ENCODE peak calls at places on chromosome 11, in seven cellular contexts. One of them, this sample, is unnamed.

GRCh38 chr11:691710-692590 is 3.1 kb downstream of the DEAF1 start:
- DNase-seq in heart right ventricle: no peak
- DNase-seq in right atrium auricular region: no peak
- DNase-seq in dorsolateral prefrontal cortex: no peak
- DNase-seq in MG63: no peak
- DNase-seq in PC-9: no peak
- DNase-seq in MM.1S: no peak
- DNase-seq in this sample: no peak

GRCh38 chr11:121161349-121161917 is 60.4 kb downstream of the TECTA start:
- DNase-seq in heart right ventricle: no peak
- DNase-seq in right atrium auricular region: no peak
- DNase-seq in dorsolateral prefrontal cortex: no peak
- DNase-seq in MG63: no peak
- DNase-seq in PC-9: no peak
- DNase-seq in MM.1S: no peak
- DNase-seq in this sample: no peak

GRCh38 chr11:75383246-75383645 is 16.1 kb upstream of the RPS3 start:
- DNase-seq in heart right ventricle: no peak
- DNase-seq in right atrium auricular region: no peak
- DNase-seq in dorsolateral prefrontal cortex: no peak
- DNase-seq in MG63: no peak
- DNase-seq in PC-9: no peak
- DNase-seq in MM.1S: no peak
- DNase-seq in this sample: no peak

GRCh38 chr11:9748361-9748970 is 84.6 kb downstream of the SWAP70 start:
- DNase-seq in heart right ventricle: peak; percentile 63
- DNase-seq in right atrium auricular region: peak; percentile 75
- DNase-seq in dorsolateral prefrontal cortex: peak; percentile 50
- DNase-seq in MG63: peak; percentile 68
- DNase-seq in PC-9: peak; percentile 25
- DNase-seq in MM.1S: peak; percentile 87
- DNase-seq in this sample: peak; percentile 68

GRCh38 chr11:119479685-119480275 is 56.8 kb upstream of the THY1 start:
- DNase-seq in heart right ventricle: no peak
- DNase-seq in right atrium auricular region: peak; percentile 30
- DNase-seq in dorsolateral prefrontal cortex: no peak
- DNase-seq in MG63: no peak
- DNase-seq in PC-9: peak; percentile 29
- DNase-seq in MM.1S: peak; percentile 32
- DNase-seq in this sample: peak; percentile 45

GRCh38 chr11:60872124-60872951 is 5.0 kb downstream of the ZP1 start:
- DNase-seq in heart right ventricle: peak; percentile 77
- DNase-seq in right atrium auricular region: no peak
- DNase-seq in dorsolateral prefrontal cortex: no peak
- DNase-seq in MG63: peak; percentile 80
- DNase-seq in PC-9: no peak
- DNase-seq in MM.1S: peak; percentile 47
- DNase-seq in this sample: no peak

GRCh38 chr11:72418834-72419560 is 15.3 kb downstream of the CLPB start:
- DNase-seq in heart right ventricle: no peak
- DNase-seq in right atrium auricular region: no peak
- DNase-seq in dorsolateral prefrontal cortex: no peak
- DNase-seq in MG63: no peak
- DNase-seq in PC-9: no peak
- DNase-seq in MM.1S: peak; percentile 73
- DNase-seq in this sample: no peak

GRCh38 chr11:7442588-7443215 is 42.6 kb upstream of the OLFML1 start:
- DNase-seq in heart right ventricle: peak; percentile 70
- DNase-seq in right atrium auricular region: peak; percentile 74
- DNase-seq in dorsolateral prefrontal cortex: peak; percentile 78
- DNase-seq in MG63: peak; percentile 46
- DNase-seq in PC-9: peak; percentile 46
- DNase-seq in MM.1S: peak; percentile 74
- DNase-seq in this sample: peak; percentile 40

GRCh38 chr11:8242480-8243280 is 21.0 kb downstream of the LMO1 start:
- DNase-seq in heart right ventricle: no peak
- DNase-seq in right atrium auricular region: no peak
- DNase-seq in dorsolateral prefrontal cortex: no peak
- DNase-seq in MG63: no peak
- DNase-seq in PC-9: no peak
- DNase-seq in MM.1S: no peak
- DNase-seq in this sample: no peak

GRCh38 chr11:109641549-109641948 is 219.6 kb downstream of the C11orf87 start:
- DNase-seq in heart right ventricle: peak; percentile 8
- DNase-seq in right atrium auricular region: no peak
- DNase-seq in dorsolateral prefrontal cortex: no peak
- DNase-seq in MG63: peak; percentile 20
- DNase-seq in PC-9: peak; percentile 7
- DNase-seq in MM.1S: peak; percentile 12
- DNase-seq in this sample: peak; percentile 50

GRCh38 chr11:11011617-11012016 is 153.8 kb upstream of the ZBED5 start:
- DNase-seq in heart right ventricle: no peak
- DNase-seq in right atrium auricular region: no peak
- DNase-seq in dorsolateral prefrontal cortex: no peak
- DNase-seq in MG63: no peak
- DNase-seq in PC-9: no peak
- DNase-seq in MM.1S: no peak
- DNase-seq in this sample: no peak

GRCh38 chr11:824292-824880 is 3.3 kb upstream of the CRACR2B start:
- DNase-seq in heart right ventricle: no peak
- DNase-seq in right atrium auricular region: no peak
- DNase-seq in dorsolateral prefrontal cortex: peak; percentile 58
- DNase-seq in MG63: no peak
- DNase-seq in PC-9: no peak
- DNase-seq in MM.1S: no peak
- DNase-seq in this sample: no peak

GRCh38 chr11:57277845-57278720 is 41.0 kb upstream of the APLNR start:
- DNase-seq in heart right ventricle: peak; percentile 81
- DNase-seq in right atrium auricular region: peak; percentile 92
- DNase-seq in dorsolateral prefrontal cortex: peak; percentile 71
- DNase-seq in MG63: peak; percentile 75
- DNase-seq in PC-9: peak; percentile 78
- DNase-seq in MM.1S: no peak
- DNase-seq in this sample: peak; percentile 64

GRCh38 chr11:26254378-26254777 is 77.6 kb upstream of the ANO3 start:
- DNase-seq in heart right ventricle: no peak
- DNase-seq in right atrium auricular region: no peak
- DNase-seq in dorsolateral prefrontal cortex: no peak
- DNase-seq in MG63: no peak
- DNase-seq in PC-9: no peak
- DNase-seq in MM.1S: no peak
- DNase-seq in this sample: no peak

GRCh38 chr11:65014146-65014960 is at the start of gene ARL2:
- DNase-seq in heart right ventricle: peak; percentile 43
- DNase-seq in right atrium auricular region: peak; percentile 63
- DNase-seq in dorsolateral prefrontal cortex: no peak
- DNase-seq in MG63: no peak
- DNase-seq in PC-9: peak; percentile 91
- DNase-seq in MM.1S: peak; percentile 76
- DNase-seq in this sample: peak; percentile 78

GRCh38 chr11:6216501-6216900 is 11.1 kb downstream of the C11orf42 start:
- DNase-seq in heart right ventricle: no peak
- DNase-seq in right atrium auricular region: no peak
- DNase-seq in dorsolateral prefrontal cortex: no peak
- DNase-seq in MG63: no peak
- DNase-seq in PC-9: no peak
- DNase-seq in MM.1S: no peak
- DNase-seq in this sample: no peak

GRCh38 chr11:115699733-115700132 is 195.5 kb upstream of the CADM1 start:
- DNase-seq in heart right ventricle: peak; percentile 54
- DNase-seq in right atrium auricular region: no peak
- DNase-seq in dorsolateral prefrontal cortex: no peak
- DNase-seq in MG63: peak; percentile 71
- DNase-seq in PC-9: no peak
- DNase-seq in MM.1S: no peak
- DNase-seq in this sample: no peak

GRCh38 chr11:13776134-13776815 is 107.8 kb downstream of the FAR1 start:
- DNase-seq in heart right ventricle: no peak
- DNase-seq in right atrium auricular region: no peak
- DNase-seq in dorsolateral prefrontal cortex: no peak
- DNase-seq in MG63: no peak
- DNase-seq in PC-9: peak; percentile 21
- DNase-seq in MM.1S: peak; percentile 31
- DNase-seq in this sample: peak; percentile 11

GRCh38 chr11:42812960-42813359 is 498.8 kb upstream of the API5 start:
- DNase-seq in heart right ventricle: no peak
- DNase-seq in right atrium auricular region: no peak
- DNase-seq in dorsolateral prefrontal cortex: no peak
- DNase-seq in MG63: no peak
- DNase-seq in PC-9: no peak
- DNase-seq in MM.1S: no peak
- DNase-seq in this sample: no peak

GRCh38 chr11:102163368-102163767 is 53.1 kb downstream of the YAP1 start:
- DNase-seq in heart right ventricle: no peak
- DNase-seq in right atrium auricular region: no peak
- DNase-seq in dorsolateral prefrontal cortex: no peak
- DNase-seq in MG63: no peak
- DNase-seq in PC-9: no peak
- DNase-seq in MM.1S: no peak
- DNase-seq in this sample: no peak

GRCh38 chr11:61283613-61284012 is 11.5 kb downstream of the VWCE start:
- DNase-seq in heart right ventricle: no peak
- DNase-seq in right atrium auricular region: no peak
- DNase-seq in dorsolateral prefrontal cortex: no peak
- DNase-seq in MG63: no peak
- DNase-seq in PC-9: no peak
- DNase-seq in MM.1S: no peak
- DNase-seq in this sample: no peak

GRCh38 chr11:106276859-106277436 is 199.5 kb downstream of the AASDHPPT start:
- DNase-seq in heart right ventricle: no peak
- DNase-seq in right atrium auricular region: no peak
- DNase-seq in dorsolateral prefrontal cortex: no peak
- DNase-seq in MG63: no peak
- DNase-seq in PC-9: peak; percentile 2
- DNase-seq in MM.1S: no peak
- DNase-seq in this sample: no peak

GRCh38 chr11:125335101-125335500 is 161.0 kb downstream of the FEZ1 start:
- DNase-seq in heart right ventricle: no peak
- DNase-seq in right atrium auricular region: no peak
- DNase-seq in dorsolateral prefrontal cortex: no peak
- DNase-seq in MG63: no peak
- DNase-seq in PC-9: no peak
- DNase-seq in MM.1S: no peak
- DNase-seq in this sample: no peak

GRCh38 chr11:125337836-125338235 is 158.2 kb downstream of the FEZ1 start:
- DNase-seq in heart right ventricle: peak; percentile 34
- DNase-seq in right atrium auricular region: no peak
- DNase-seq in dorsolateral prefrontal cortex: no peak
- DNase-seq in MG63: no peak
- DNase-seq in PC-9: no peak
- DNase-seq in MM.1S: no peak
- DNase-seq in this sample: no peak

GRCh38 chr11:125338886-125339811 is 156.9 kb downstream of the FEZ1 start:
- DNase-seq in heart right ventricle: peak; percentile 65
- DNase-seq in right atrium auricular region: no peak
- DNase-seq in dorsolateral prefrontal cortex: no peak
- DNase-seq in MG63: peak; percentile 81
- DNase-seq in PC-9: no peak
- DNase-seq in MM.1S: no peak
- DNase-seq in this sample: no peak

GRCh38 chr11:125341676-125342075 is 154.4 kb downstream of the FEZ1 start:
- DNase-seq in heart right ventricle: no peak
- DNase-seq in right atrium auricular region: no peak
- DNase-seq in dorsolateral prefrontal cortex: no peak
- DNase-seq in MG63: no peak
- DNase-seq in PC-9: no peak
- DNase-seq in MM.1S: no peak
- DNase-seq in this sample: no peak

DNA sequence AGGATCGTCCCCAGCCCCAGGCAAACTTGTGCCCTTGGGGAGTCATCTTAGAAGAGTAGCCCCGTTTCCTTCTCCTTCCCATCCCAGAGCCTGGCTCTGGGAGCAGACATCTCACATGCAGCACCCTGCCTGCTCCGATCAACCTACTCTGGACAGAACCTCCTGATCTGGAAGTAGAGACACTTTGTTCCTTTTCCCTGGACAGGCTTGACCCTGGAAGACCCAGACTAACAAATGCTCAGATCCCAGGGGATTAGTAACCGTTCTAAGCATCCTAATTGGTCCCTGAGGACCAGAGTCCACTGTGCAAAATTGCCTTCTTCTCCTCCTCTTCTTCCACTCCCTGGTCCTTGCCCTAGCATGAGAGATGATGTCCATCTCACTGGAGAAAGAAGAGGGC is 157.6 kb downstream of the FEZ1 start:
- DNase-seq in heart right ventricle: no peak
- DNase-seq in right atrium auricular region: no peak
- DNase-seq in dorsolateral prefrontal cortex: no peak
- DNase-seq in MG63: no peak
- DNase-seq in PC-9: no peak
- DNase-seq in MM.1S: no peak
- DNase-seq in this sample: no peak
- H3K27me3 ChIP-seq in heart right ventricle: no peaks in the 10 kb centered on the region
- H3K27me3 ChIP-seq in right atrium auricular region: no peaks in the 10 kb centered on the region
- H3K27me3 ChIP-seq in dorsolateral prefrontal cortex: no peaks in the 10 kb centered on the region
- H3K27me3 ChIP-seq in MG63: no peaks in the 10 kb centered on the region
- H3K27me3 ChIP-seq in PC-9: peaks cover 7% of the 10 kb centered on the region
- H3K27me3 ChIP-seq in MM.1S: no peaks in the 10 kb centered on the region
- H3K27me3 ChIP-seq in this sample: no peaks in the 10 kb centered on the region

GRCh38 chr11:31806186-31806943 is 4.8 kb downstream of the PAX6 start:
- DNase-seq in heart right ventricle: no peak
- DNase-seq in right atrium auricular region: peak; percentile 53
- DNase-seq in dorsolateral prefrontal cortex: no peak
- DNase-seq in MG63: no peak
- DNase-seq in PC-9: no peak
- DNase-seq in MM.1S: no peak
- DNase-seq in this sample: no peak
- H3K27me3 ChIP-seq in heart right ventricle: peaks cover 100% of the 10 kb centered on the region
- H3K27me3 ChIP-seq in right atrium auricular region: peaks cover 89% of the 10 kb centered on the region
- H3K27me3 ChIP-seq in dorsolateral prefrontal cortex: peaks cover 99% of the 10 kb centered on the region
- H3K27me3 ChIP-seq in MG63: no peaks in the 10 kb centered on the region
- H3K27me3 ChIP-seq in PC-9: no peaks in the 10 kb centered on the region
- H3K27me3 ChIP-seq in MM.1S: peaks cover 63% of the 10 kb centered on the region
- H3K27me3 ChIP-seq in this sample: peaks cover 84% of the 10 kb centered on the region

GRCh38 chr11:63491614-63492372 is 826 bp upstream of the PLAAT5 start:
- DNase-seq in heart right ventricle: no peak
- DNase-seq in right atrium auricular region: no peak
- DNase-seq in dorsolateral prefrontal cortex: no peak
- DNase-seq in MG63: no peak
- DNase-seq in PC-9: no peak
- DNase-seq in MM.1S: no peak
- DNase-seq in this sample: no peak
- H3K27me3 ChIP-seq in heart right ventricle: no peaks in the 10 kb centered on the region
- H3K27me3 ChIP-seq in right atrium auricular region: no peaks in the 10 kb centered on the region
- H3K27me3 ChIP-seq in dorsolateral prefrontal cortex: no peaks in the 10 kb centered on the region
- H3K27me3 ChIP-seq in MG63: no peaks in the 10 kb centered on the region
- H3K27me3 ChIP-seq in PC-9: no peaks in the 10 kb centered on the region
- H3K27me3 ChIP-seq in MM.1S: no peaks in the 10 kb centered on the region
- H3K27me3 ChIP-seq in this sample: peaks cover 15% of the 10 kb centered on the region

GRCh38 chr11:66204412-66204811 is 64.0 kb upstream of the RAB1B start:
- DNase-seq in heart right ventricle: no peak
- DNase-seq in right atrium auricular region: no peak
- DNase-seq in dorsolateral prefrontal cortex: no peak
- DNase-seq in MG63: no peak
- DNase-seq in PC-9: no peak
- DNase-seq in MM.1S: no peak
- DNase-seq in this sample: no peak

GRCh38 chr11:66211100-66211499 is 57.3 kb upstream of the RAB1B start:
- DNase-seq in heart right ventricle: no peak
- DNase-seq in right atrium auricular region: no peak
- DNase-seq in dorsolateral prefrontal cortex: no peak
- DNase-seq in MG63: no peak
- DNase-seq in PC-9: no peak
- DNase-seq in MM.1S: no peak
- DNase-seq in this sample: no peak

GRCh38 chr11:66203847-66204246 is 64.6 kb upstream of the RAB1B start:
- DNase-seq in heart right ventricle: no peak
- DNase-seq in right atrium auricular region: no peak
- DNase-seq in dorsolateral prefrontal cortex: no peak
- DNase-seq in MG63: no peak
- DNase-seq in PC-9: no peak
- DNase-seq in MM.1S: no peak
- DNase-seq in this sample: no peak

GRCh38 chr11:66207816-66208215 is 60.6 kb upstream of the RAB1B start:
- DNase-seq in heart right ventricle: no peak
- DNase-seq in right atrium auricular region: no peak
- DNase-seq in dorsolateral prefrontal cortex: no peak
- DNase-seq in MG63: no peak
- DNase-seq in PC-9: no peak
- DNase-seq in MM.1S: no peak
- DNase-seq in this sample: no peak
- H3K27me3 ChIP-seq in heart right ventricle: no peaks in the 10 kb centered on the region
- H3K27me3 ChIP-seq in right atrium auricular region: no peaks in the 10 kb centered on the region
- H3K27me3 ChIP-seq in dorsolateral prefrontal cortex: no peaks in the 10 kb centered on the region
- H3K27me3 ChIP-seq in MG63: no peaks in the 10 kb centered on the region
- H3K27me3 ChIP-seq in PC-9: no peaks in the 10 kb centered on the region
- H3K27me3 ChIP-seq in MM.1S: no peaks in the 10 kb centered on the region
- H3K27me3 ChIP-seq in this sample: no peaks in the 10 kb centered on the region

This sample was measured in mammary epithelial cell.